ENCODE peak calls at places on chromosome 2, in ten cellular contexts. U, F, L, S, J, I, K, D, O and A are unnamed samples.
A peak's percentile ranks its signal among the peaks of the same experiment; 100 is the strongest.

GRCh38 chr2:191170773-191171172 is 20.0 kb upstream of the STAT4 start:
- DNase-seq in D (no peak), J (no peak), L (no peak), S (no peak), U (no peak), F (no peak), K (no peak), I (no peak), O (no peak), A (peak; percentile 66)

GRCh38 chr2:72942881-72943418 is 25.6 kb downstream of the EMX1 start:
- DNase-seq in J (no peak), I (no peak), D (no peak), F (no peak), L (no peak), O (no peak), U (no peak), K (no peak), S (no peak), A (no peak)

GRCh38 chr2:109396338-109397180 is 217.2 kb downstream of the SEPTIN10 start:
- DNase-seq in K (no peak), D (no peak), U (no peak), O (no peak), J (no peak), F (no peak), I (no peak), L (no peak), S (no peak), A (no peak)

GRCh38 chr2:157572725-157573124 is 55.9 kb downstream of the ACVR1C start:
- DNase-seq in F (no peak), J (peak; percentile 8), U (no peak), S (no peak), K (no peak), L (no peak), I (no peak), O (no peak), D (no peak), A (peak; percentile 7)

GRCh38 chr2:238005528-238005927 is 38.7 kb downstream of the UBE2F start:
- DNase-seq in D (no peak), F (no peak), L (no peak), I (no peak), S (no peak), J (no peak), U (peak; percentile 62), K (no peak), O (no peak), A (peak; percentile 6)

GRCh38 chr2:221518201-221518936 is 53.7 kb downstream of the EPHA4 start:
- DNase-seq in I (no peak), S (peak; percentile 92), K (no peak), L (no peak), D (no peak), F (peak; percentile 61), O (no peak), J (no peak), U (no peak), A (no peak)

GRCh38 chr2:12717191-12717987 is 653 bp downstream of the TRIB2 start:
- DNase-seq in K (peak; percentile 83), D (peak; percentile 69), I (peak; percentile 40), S (peak; percentile 61), O (peak; percentile 81), F (peak; percentile 62), L (peak; percentile 72), J (peak; percentile 70), U (peak; percentile 64), A (peak; percentile 61)

GRCh38 chr2:20330202-20330601 is 20.4 kb downstream of the PUM2 start:
- DNase-seq in F (no peak), O (no peak), S (no peak), D (no peak), I (no peak), U (no peak), K (no peak), L (no peak), J (no peak), A (no peak)

GRCh38 chr2:236675051-236675450 is 105.4 kb downstream of the ACKR3 start:
- DNase-seq in J (no peak), L (no peak), U (peak; percentile 73), K (no peak), F (no peak), O (no peak), I (no peak), S (peak; percentile 2), D (peak; percentile 16), A (peak; percentile 87)

GRCh38 chr2:107810734-107811133 is 16.0 kb upstream of the RGPD4 start:
- DNase-seq in I (no peak), S (no peak), O (no peak), U (no peak), J (no peak), F (no peak), D (no peak), K (no peak), L (no peak), A (no peak)

GRCh38 chr2:128095201-128095600 is 4.2 kb downstream of the UGGT1 start:
- DNase-seq in O (no peak), I (no peak), U (no peak), J (no peak), D (no peak), S (no peak), K (no peak), F (no peak), L (no peak), A (no peak)

GRCh38 chr2:70959271-70959761 is 19.1 kb upstream of the ANKRD53 start:
- DNase-seq in J (peak; percentile 5), U (no peak), I (no peak), O (no peak), K (no peak), D (no peak), F (no peak), L (no peak), S (no peak), A (no peak)

GRCh38 chr2:26655611-26656195 is 14.5 kb upstream of the CIB4 start:
- DNase-seq in O (no peak), D (no peak), L (no peak), J (no peak), K (peak; percentile 9), S (no peak), I (no peak), U (no peak), F (no peak), A (no peak)

GRCh38 chr2:151946856-151947523 is 118.8 kb upstream of the ARL5A start:
- DNase-seq in F (peak; percentile 18), U (no peak), J (peak; percentile 13), D (peak; percentile 29), L (no peak), K (peak; percentile 69), S (peak; percentile 1), I (no peak), O (peak; percentile 65), A (peak; percentile 15)

DNA sequence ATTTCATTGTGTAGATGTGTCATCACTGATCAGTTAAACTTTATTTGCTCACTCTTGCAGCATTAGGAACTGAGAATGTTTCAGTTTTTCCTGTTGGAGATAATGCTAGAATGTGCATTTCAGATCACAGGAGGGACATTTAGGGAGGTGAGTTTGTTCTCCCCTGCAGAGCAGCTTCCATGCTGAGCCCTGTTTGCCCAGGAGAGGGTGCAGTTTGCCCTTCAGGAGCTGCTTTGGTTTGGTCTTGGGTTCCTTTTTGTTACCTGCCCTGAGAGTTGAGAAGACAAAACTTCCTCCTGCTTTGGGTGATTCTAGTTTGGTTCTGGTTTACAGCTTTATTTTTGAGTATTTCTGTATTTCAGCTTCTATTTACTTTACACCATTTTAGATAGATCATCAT is 49.9 kb downstream of the DGKD start:
- DNase-seq in L (no peak), K (peak; percentile 44), U (peak; percentile 46), I (no peak), J (peak; percentile 38), D (no peak), F (no peak), S (peak; percentile 48), O (peak; percentile 66), A (no peak)
- H3K4me1 ChIP-seq in L (peaks cover 5% of the 10 kb centered on the region), K (peaks cover 23% of the 10 kb centered on the region), U (no peaks in the 10 kb centered on the region), I (no peaks in the 10 kb centered on the region), J (peaks cover 5% of the 10 kb centered on the region), D (peaks cover 5% of the 10 kb centered on the region), F (no peaks in the 10 kb centered on the region), S (no peaks in the 10 kb centered on the region), O (peaks cover 15% of the 10 kb centered on the region), A (no peaks in the 10 kb centered on the region)

GRCh38 chr2:73994544-73994831 is 9.8 kb downstream of the TET3 start:
- DNase-seq in S (no peak), D (no peak), I (no peak), J (no peak), K (peak; percentile 7), L (no peak), U (no peak), F (no peak), O (no peak), A (no peak)

GRCh38 chr2:73993376-73993775 is 8.7 kb downstream of the TET3 start:
- DNase-seq in F (no peak), U (peak; percentile 40), S (no peak), O (no peak), D (no peak), I (no peak), J (no peak), K (peak; percentile 16), L (no peak), A (peak; percentile 38)

GRCh38 chr2:73997813-73998212 is 13.1 kb downstream of the TET3 start:
- DNase-seq in S (no peak), F (no peak), D (no peak), O (no peak), J (no peak), I (no peak), L (no peak), U (no peak), K (peak; percentile 32), A (no peak)

GRCh38 chr2:73993799-73994543 is 9.3 kb downstream of the TET3 start:
- DNase-seq in K (peak; percentile 37), O (no peak), J (no peak), L (no peak), F (no peak), D (no peak), U (peak; percentile 46), S (no peak), I (no peak), A (no peak)

GRCh38 chr2:73995810-73996209 is 11.1 kb downstream of the TET3 start:
- DNase-seq in S (no peak), D (no peak), K (no peak), F (no peak), L (no peak), I (no peak), J (no peak), U (no peak), O (no peak), A (no peak)
- TF ChIP-seq CTCF in S (no peak), D (no peak), K (no peak), F (no peak), L (no peak), I (no peak), J (no peak), U (no peak), O (no peak), A (no peak)

GRCh38 chr2:119426801-119427395 is 4.8 kb upstream of the TMEM37 start:
- DNase-seq in I (peak; percentile 48), L (peak; percentile 83), D (no peak), J (peak; percentile 42), K (peak; percentile 77), O (no peak), U (no peak), F (peak; percentile 67), S (no peak), A (no peak)
- H3K4me1 ChIP-seq in I (no peaks in the 10 kb centered on the region), L (peaks cover 31% of the 10 kb centered on the region), D (peaks cover 6% of the 10 kb centered on the region), J (peaks cover 12% of the 10 kb centered on the region), K (peaks cover 8% of the 10 kb centered on the region), O (peaks cover 25% of the 10 kb centered on the region), U (peaks cover under 1% of the 10 kb centered on the region), F (no peaks in the 10 kb centered on the region), S (no peaks in the 10 kb centered on the region), A (peaks cover 9% of the 10 kb centered on the region)

DNA sequence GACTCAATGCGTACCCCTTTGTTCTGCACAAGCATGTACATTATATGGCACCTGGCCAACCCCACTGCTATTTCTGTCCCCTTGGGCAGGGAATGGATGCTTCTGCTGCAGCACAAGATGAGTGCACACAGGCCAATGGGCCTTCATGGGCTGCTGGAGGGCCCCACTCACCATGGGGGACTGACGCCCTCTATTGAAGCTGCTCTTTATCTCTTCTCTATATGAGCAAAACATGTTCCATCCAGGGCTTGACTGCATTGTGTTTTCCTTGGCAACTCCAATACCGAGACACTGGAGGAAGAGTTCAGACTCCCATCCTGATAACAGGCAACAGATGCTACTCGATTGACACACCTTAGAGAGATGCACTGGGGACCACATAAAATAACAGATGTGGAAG is 251.6 kb upstream of the NCKAP5 start:
- DNase-seq in I (no peak), K (no peak), O (peak; percentile 37), D (no peak), L (no peak), F (no peak), S (no peak), U (no peak), J (no peak), A (no peak)
- TF ChIP-seq CTCF in I (no peak), K (no peak), O (peak; percentile 36), D (no peak), L (no peak), F (no peak), S (no peak), U (no peak), J (no peak), A (no peak)